ENCODE peak calls at places on chromosomes 1 and 21, in four cellular contexts. R is kidney epithelial cell, H is choroid plexus epithelial cell, I is tibial nerve. L is an unnamed sample.

GRCh38 chr1:20660363-20661234 is 570 bp downstream of the DDOST start:
- DNase-seq in R (no peak), H (peak), I (no peak), L (no peak)

GRCh38 chr21:36610201-36610600 is 88.7 kb upstream of the SIM2 start:
- DNase-seq in R (no peak), H (peak), I (no peak), L (no peak)

GRCh38 chr1:223230161-223230881 is 87.3 kb upstream of the TLR5 start:
- DNase-seq in R (peak), H (peak), I (no peak), L (peak)

GRCh38 chr1:185453496-185454192 is 136.6 kb upstream of the IVNS1ABP start:
- DNase-seq in R (no peak), H (peak), I (no peak), L (peak)

GRCh38 chr1:240946926-240947325 is 335.0 kb upstream of the GREM2 start:
- DNase-seq in R (no peak), H (peak), I (no peak), L (peak)

GRCh38 chr1:147337040-147337439 is 94.6 kb downstream of the CHD1L start:
- DNase-seq in R (no peak), H (no peak), I (no peak), L (no peak)

GRCh38 chr1:223031690-223032601 is 111.1 kb downstream of the TLR5 start:
- DNase-seq in R (no peak), H (no peak), I (peak), L (no peak)

GRCh38 chr1:16256478-16256877 is 19.5 kb upstream of the CPLANE2 start:
- DNase-seq in R (no peak), H (no peak), I (no peak), L (no peak)

GRCh38 chr1:84907095-84907827 is 14.3 kb upstream of the LPAR3 start:
- DNase-seq in R (peak), H (peak), I (no peak), L (peak)

GRCh38 chr1:22832414-22832786 is 121.8 kb downstream of the EPHB2 start:
- DNase-seq in R (peak), H (peak), I (no peak), L (no peak)

GRCh38 chr1:44361478-44361877 is 6.4 kb upstream of the ERI3 start:
- DNase-seq in R (no peak), H (peak), I (no peak), L (no peak)

GRCh38 chr1:43934279-43934985 is 831 bp downstream of the ARTN start:
- DNase-seq in R (no peak), H (peak), I (no peak), L (no peak)

GRCh38 chr1:221576268-221576667 is 165.6 kb downstream of the DUSP10 start:
- DNase-seq in R (peak), H (peak), I (no peak), L (peak)

GRCh38 chr1:221575605-221576004 is 166.3 kb downstream of the DUSP10 start:
- DNase-seq in R (no peak), H (peak), I (no peak), L (no peak)

GRCh38 chr1:221574529-221574928 is 167.4 kb downstream of the DUSP10 start:
- DNase-seq in R (no peak), H (peak), I (no peak), L (no peak)

GRCh38 chr1:221567859-221568507 is 173.9 kb downstream of the DUSP10 start:
- DNase-seq in R (no peak), H (no peak), I (no peak), L (no peak)

GRCh38 chr1:221573727-221574126 is 168.2 kb downstream of the DUSP10 start:
- DNase-seq in R (no peak), H (peak), I (no peak), L (no peak)
- TF ChIP-seq CTCF in R (no peak), H (no peak), I (no peak), L (no peak)

GRCh38 chr21:42937960-42938580 is 12.6 kb upstream of the ERVH48-1 start:
- DNase-seq in R (no peak), H (no peak), I (no peak), L (no peak)
- H3K4me3 ChIP-seq in R (no peak), H (no peak), I (no peak), L (no peak)

DNA sequence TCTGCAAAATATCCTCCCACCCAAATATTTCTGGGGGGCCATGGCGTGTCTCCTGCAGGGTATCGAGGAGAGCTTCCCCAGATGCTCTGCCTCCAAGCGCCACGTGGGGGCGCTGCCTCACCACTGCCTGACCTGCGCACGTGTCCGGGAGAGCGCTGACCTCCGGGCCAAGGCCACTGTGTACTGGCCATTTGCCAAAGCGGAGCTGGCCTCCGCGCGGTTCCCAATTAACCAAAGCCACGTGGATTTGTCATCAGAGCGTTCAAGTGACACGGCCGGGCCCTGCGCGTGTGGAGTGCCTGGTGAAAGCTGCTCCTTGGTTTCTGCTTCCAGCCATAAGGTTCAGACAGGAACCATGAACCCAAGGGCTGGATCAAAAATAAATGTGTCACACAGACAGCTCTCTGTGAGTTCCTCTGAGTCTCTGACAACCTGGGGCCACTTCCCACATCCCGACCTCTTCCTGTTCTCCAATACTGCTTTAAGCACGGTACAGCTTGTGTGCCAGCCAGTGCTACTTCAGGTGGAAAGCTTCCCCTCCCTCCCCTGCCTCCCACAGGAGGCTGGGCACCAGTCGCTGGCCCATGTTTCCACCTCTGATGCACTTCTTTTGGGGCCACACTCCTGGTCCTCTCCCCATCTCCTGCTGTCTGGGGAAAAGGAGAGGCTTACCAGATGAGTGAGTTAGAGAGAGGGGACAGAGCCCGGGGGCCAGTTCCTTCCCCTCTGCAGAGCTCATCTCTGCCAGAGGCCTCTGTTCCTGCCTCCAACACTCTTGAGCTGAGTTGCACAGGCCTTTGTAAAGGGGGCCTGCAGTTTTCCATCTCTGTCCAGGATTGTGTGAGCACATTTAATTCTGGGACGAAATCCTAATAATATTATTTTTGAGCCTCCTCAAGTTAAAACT is 26.1 kb downstream of the ZP4 start:
- DNase-seq in R (peak), H (peak), I (no peak), L (no peak)
- TF ChIP-seq CTCF in R (peak), H (peak), I (peak), L (peak)

GRCh38 chr1:67312630-67313029 is 5.0 kb downstream of the IL12RB2 start:
- DNase-seq in R (no peak), H (no peak), I (no peak), L (no peak)

GRCh38 chr1:67306547-67306946 is 1.1 kb upstream of the IL12RB2 start:
- DNase-seq in R (no peak), H (no peak), I (no peak), L (no peak)

GRCh38 chr1:67304023-67304422 is 3.6 kb upstream of the IL12RB2 start:
- DNase-seq in R (no peak), H (no peak), I (no peak), L (no peak)

GRCh38 chr1:67307251-67308060 is at the start of gene IL12RB2:
- DNase-seq in R (no peak), H (no peak), I (no peak), L (no peak)

GRCh38 chr1:67308136-67308535 is 463 bp downstream of the IL12RB2 start:
- DNase-seq in R (no peak), H (no peak), I (no peak), L (no peak)
- H3K4me3 ChIP-seq in R (no peak), H (no peak), I (peak), L (no peak)

DNA sequence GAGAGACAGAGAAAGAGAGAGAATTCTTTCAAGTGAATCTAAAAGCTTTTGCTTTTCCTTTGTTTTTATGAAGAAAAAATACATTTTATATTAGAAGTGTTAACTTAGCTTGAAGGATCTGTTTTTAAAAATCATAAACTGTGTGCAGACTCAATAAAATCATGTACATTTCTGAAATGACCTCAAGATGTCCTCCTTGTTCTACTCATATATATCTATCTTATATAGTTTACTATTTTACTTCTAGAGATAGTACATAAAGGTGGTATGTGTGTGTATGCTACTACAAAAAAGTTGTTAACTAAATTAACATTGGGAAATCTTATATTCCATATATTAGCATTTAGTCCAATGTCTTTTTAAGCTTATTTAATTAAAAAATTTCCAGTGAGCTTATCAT is 117.6 kb downstream of the PTPRC start:
- DNase-seq in R (no peak), H (peak), I (no peak), L (no peak)
- TF ChIP-seq CTCF in R (peak), H (no peak), I (no peak), L (no peak)

DNA sequence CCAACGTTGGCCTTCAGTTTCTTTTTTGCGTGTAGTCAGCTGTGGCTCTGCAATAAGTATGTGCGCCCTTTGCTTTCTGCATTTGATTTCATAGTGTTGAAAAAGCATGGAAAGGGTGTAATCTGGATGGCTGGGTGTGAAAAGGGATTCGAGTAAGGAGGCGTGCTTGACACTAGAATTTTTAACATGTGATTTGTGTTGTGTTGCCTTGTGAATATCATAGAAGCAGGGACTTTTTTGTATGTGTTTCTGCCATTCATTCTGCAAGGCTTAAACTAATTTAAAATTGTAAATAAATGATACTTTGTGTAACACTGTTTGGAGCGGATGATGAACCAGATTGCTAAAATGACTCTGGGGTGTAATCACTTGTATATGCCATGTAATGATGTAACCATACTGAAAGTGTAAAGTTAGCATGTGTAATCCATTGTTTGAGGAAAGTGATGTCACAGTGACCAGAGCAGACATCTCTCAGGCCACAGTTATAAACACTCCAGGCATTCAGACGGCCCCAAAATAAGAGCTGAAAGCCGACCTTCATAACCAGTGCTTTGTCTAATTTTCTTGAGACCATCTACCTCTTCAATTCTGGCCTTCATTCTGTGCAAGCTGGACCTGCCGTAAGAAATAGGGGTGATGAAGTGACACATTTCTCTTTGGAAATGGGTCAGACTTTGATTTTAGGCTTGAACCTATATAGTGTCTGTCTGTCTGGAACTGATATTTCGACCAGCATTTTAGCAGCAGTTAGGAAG is 616 bp downstream of the SH3BGR start:
- DNase-seq in R (no peak), H (peak), I (no peak), L (no peak)
- H3K4me3 ChIP-seq in R (no peak), H (no peak), I (peak), L (no peak)

DNA sequence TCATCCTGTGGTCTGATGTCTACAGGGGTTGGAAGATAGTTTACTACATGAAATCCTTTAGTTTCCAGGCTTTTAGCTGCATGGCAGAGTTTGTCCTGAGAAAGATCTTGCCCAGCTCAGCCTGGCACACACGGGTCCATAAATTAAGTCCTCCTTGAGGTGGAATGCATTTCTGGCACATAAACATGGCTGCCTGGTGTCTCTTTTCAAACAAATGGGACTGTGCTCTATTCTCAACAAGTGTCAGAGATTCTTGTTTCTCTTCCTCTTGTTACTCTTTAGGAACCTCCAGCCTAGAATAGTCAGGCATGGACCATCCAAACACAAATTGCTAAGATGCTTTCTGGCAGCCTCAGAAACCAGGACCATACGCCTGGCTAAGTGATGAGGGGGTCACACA is 31.7 kb upstream of the NRDC start:
- DNase-seq in R (no peak), H (no peak), I (no peak), L (no peak)
- TF ChIP-seq CTCF in R (no peak), H (no peak), I (no peak), L (no peak)

L was measured in AG04449.